ENCODE peak calls at places on chromosomes 5 and 9, in six cellular contexts. A, E, Z, D, F and Q are unnamed samples.

GRCh38 chr9:5578018-5578697 is 50.7 kb upstream of the RIC1 start:
- DNase-seq in E (no peak), F (no peak), D (no peak), A (no peak), Z (no peak), Q (no peak)

GRCh38 chr5:93145767-93146166 is 435.3 kb downstream of the NR2F1-AS1 start:
- DNase-seq in F (no peak), A (no peak), Z (no peak), E (no peak), D (no peak), Q (no peak)

GRCh38 chr5:158619083-158619788 is 480.5 kb downstream of the EBF1 start:
- DNase-seq in F (no peak), Z (no peak), E (no peak), A (no peak), D (no peak), Q (no peak)

GRCh38 chr5:179023528-179024189 is at the start of gene ZNF879:
- DNase-seq in Z (peak), D (peak), F (no peak), A (peak), E (peak), Q (peak)

GRCh38 chr5:185095-186070 is 5.9 kb upstream of the LRRC14B start:
- DNase-seq in F (no peak), Z (no peak), E (no peak), A (no peak), D (no peak), Q (no peak)

GRCh38 chr5:106205916-106206571 is 1464.7 kb downstream of the EFNA5 start:
- DNase-seq in E (no peak), F (no peak), A (no peak), Z (no peak), D (no peak), Q (no peak)

GRCh38 chr5:65061250-65061973 is 292.7 kb downstream of the CWC27 start:
- DNase-seq in F (no peak), D (no peak), E (no peak), Z (no peak), A (no peak), Q (no peak)

GRCh38 chr5:53877243-53877642 is 316.8 kb downstream of the NDUFS4 start:
- DNase-seq in Z (no peak), D (no peak), A (no peak), F (no peak), E (no peak), Q (no peak)

GRCh38 chr9:134551176-134551575 is 90.4 kb upstream of the COL5A1 start:
- DNase-seq in Z (no peak), F (no peak), D (no peak), A (no peak), E (no peak), Q (no peak)

GRCh38 chr5:174223355-174223754 is 177.8 kb downstream of the NSG2 start:
- DNase-seq in F (no peak), D (no peak), A (no peak), Z (no peak), E (no peak), Q (no peak)

GRCh38 chr5:40700116-40700822 is 20.6 kb downstream of the PTGER4 start:
- DNase-seq in Z (no peak), D (no peak), A (no peak), F (no peak), E (no peak), Q (no peak)

GRCh38 chr5:174750720-174751119 is 26.3 kb downstream of the MSX2 start:
- DNase-seq in F (no peak), E (no peak), D (no peak), A (no peak), Z (no peak), Q (no peak)

GRCh38 chr9:16058131-16058549 is 505.3 kb downstream of the CCDC171 start:
- DNase-seq in A (no peak), Z (no peak), E (no peak), F (no peak), D (no peak), Q (no peak)

GRCh38 chr9:76162751-76163500 is 231.3 kb downstream of the RFK start:
- DNase-seq in Z (no peak), E (no peak), A (no peak), D (no peak), F (no peak), Q (no peak)

GRCh38 chr5:95591490-95591901 is 28.4 kb upstream of the GPR150 start:
- DNase-seq in A (no peak), E (no peak), D (no peak), F (no peak), Z (no peak), Q (no peak)

GRCh38 chr5:64207978-64208377 is 42.3 kb downstream of the RNF180 start:
- DNase-seq in D (peak), Z (no peak), A (no peak), F (no peak), E (no peak), Q (no peak)

GRCh38 chr5:169112016-169112415 is 188.9 kb downstream of the SLIT3 start:
- DNase-seq in Z (no peak), A (no peak), F (no peak), E (no peak), D (peak), Q (no peak)

GRCh38 chr5:118862596-118862995 is 125.8 kb downstream of the DTWD2 start:
- DNase-seq in F (no peak), D (no peak), E (no peak), A (no peak), Z (no peak), Q (no peak)

GRCh38 chr5:17203329-17204132 is 13.9 kb upstream of the BASP1 start:
- DNase-seq in E (no peak), Z (peak), D (peak), A (no peak), F (no peak), Q (peak)

GRCh38 chr9:130805510-130806387 is 29.3 kb upstream of the ABL1 start:
- DNase-seq in E (no peak), A (no peak), F (no peak), Z (no peak), D (no peak), Q (no peak)

GRCh38 chr9:37958154-37958553 is 54.2 kb upstream of the SLC25A51 start:
- DNase-seq in E (no peak), A (no peak), Z (no peak), D (no peak), F (no peak), Q (no peak)

GRCh38 chr9:129240581-129241211 is 62.6 kb upstream of the IER5L start:
- DNase-seq in E (no peak), D (no peak), F (no peak), A (no peak), Z (no peak), Q (no peak)

GRCh38 chr9:137691648-137692357 is 73.0 kb downstream of the EHMT1 start:
- DNase-seq in D (no peak), Z (no peak), E (no peak), A (no peak), F (no peak), Q (no peak)

GRCh38 chr9:14258840-14259239 is 55.1 kb downstream of the NFIB start:
- DNase-seq in E (no peak), Z (no peak), F (no peak), A (no peak), D (no peak), Q (no peak)

GRCh38 chr5:154898210-154898609 is 39.8 kb downstream of the CNOT8 start:
- DNase-seq in F (no peak), Z (no peak), A (no peak), E (no peak), D (no peak), Q (no peak)

GRCh38 chr5:142325677-142326479 is 1.1 kb upstream of the SPRY4 start:
- DNase-seq in E (peak), F (peak), Z (peak), A (no peak), D (no peak), Q (no peak)